ENCODE peak calls at places on chromosomes 5 and 9, in six cellular contexts. P, M, V, A, D and F are unnamed samples.

GRCh38 chr9:35736201-35736633 is 3.8 kb downstream of the CREB3 start:
- DNase-seq in P (peak), M (peak), V (peak), A (peak), D (peak), F (peak)

GRCh38 chr5:1323803-1324173 is 21.1 kb downstream of the CLPTM1L start:
- DNase-seq in P (no peak), M (no peak), V (no peak), A (no peak), D (no peak), F (no peak)

GRCh38 chr9:70367305-70367930 is 47.0 kb downstream of the KLF9 start:
- DNase-seq in P (no peak), M (no peak), V (no peak), A (no peak), D (no peak), F (no peak)

GRCh38 chr9:110908894-110909293 is 129.4 kb downstream of the LPAR1 start:
- DNase-seq in P (no peak), M (no peak), V (no peak), A (no peak), D (no peak), F (no peak)

GRCh38 chr5:44809215-44809955 is 638 bp downstream of the MRPS30 start:
- DNase-seq in P (peak), M (peak), V (peak), A (peak), D (no peak), F (peak)

GRCh38 chr5:125602184-125602583 is 821.0 kb upstream of the GRAMD2B start:
- DNase-seq in P (no peak), M (no peak), V (no peak), A (no peak), D (no peak), F (no peak)

GRCh38 chr5:64209353-64209752 is 43.7 kb downstream of the RNF180 start:
- DNase-seq in P (no peak), M (no peak), V (no peak), A (no peak), D (no peak), F (no peak)

GRCh38 chr5:109034276-109034675 is 286.6 kb downstream of the FER start:
- DNase-seq in P (no peak), M (no peak), V (no peak), A (no peak), D (no peak), F (no peak)

GRCh38 chr5:1727571-1727970 is 72.1 kb downstream of the MRPL36 start:
- DNase-seq in P (no peak), M (no peak), V (peak), A (no peak), D (peak), F (no peak)

GRCh38 chr5:76808142-76808691 is 10.6 kb upstream of the F2RL1 start:
- DNase-seq in P (no peak), M (no peak), V (no peak), A (no peak), D (peak), F (no peak)

GRCh38 chr9:124411514-124412227 is 3.6 kb downstream of the PSMB7 start:
- DNase-seq in P (no peak), M (no peak), V (no peak), A (no peak), D (no peak), F (no peak)

GRCh38 chr5:97043511-97043910 is 98.9 kb downstream of the LIX1 start:
- DNase-seq in P (no peak), M (no peak), V (no peak), A (no peak), D (no peak), F (no peak)

GRCh38 chr9:86639899-86640379 is 285.7 kb upstream of the TUT7 start:
- DNase-seq in P (no peak), M (no peak), V (no peak), A (no peak), D (no peak), F (peak)

GRCh38 chr5:132215329-132215728 is 12.3 kb downstream of the P4HA2 start:
- DNase-seq in P (no peak), M (no peak), V (peak), A (no peak), D (no peak), F (no peak)

GRCh38 chr5:31741496-31741895 is 102.6 kb downstream of the PDZD2 start:
- DNase-seq in P (no peak), M (no peak), V (no peak), A (no peak), D (no peak), F (no peak)

DNA sequence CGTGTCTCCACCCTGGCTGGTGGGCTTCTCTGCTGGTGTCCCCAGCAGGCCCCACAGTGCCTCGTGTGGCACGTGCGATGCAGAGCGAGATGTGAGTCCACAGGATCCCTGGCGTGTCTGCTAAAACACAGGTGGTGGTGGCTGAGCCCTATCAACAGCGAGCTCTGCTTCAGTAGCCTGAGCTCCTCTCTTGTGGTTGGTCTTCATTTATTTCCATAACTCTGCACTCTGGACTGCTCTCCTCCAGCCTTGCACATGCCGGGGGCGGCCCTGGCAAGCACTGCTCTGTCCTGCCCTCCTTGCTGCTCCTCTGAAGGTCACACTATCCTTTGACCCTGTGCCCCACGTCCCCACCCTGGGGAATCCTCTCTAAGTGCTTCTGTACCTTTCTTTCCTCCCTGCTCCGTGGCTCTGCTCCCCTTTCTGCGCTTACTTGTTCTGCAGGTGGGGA is 59.2 kb downstream of the NSUN2 start:
- DNase-seq in P (no peak), M (no peak), V (peak), A (no peak), D (no peak), F (no peak)
- TF ChIP-seq JUND in P (no peak), M (no peak), V (no peak), A (no peak), D (no peak), F (no peak)

DNA sequence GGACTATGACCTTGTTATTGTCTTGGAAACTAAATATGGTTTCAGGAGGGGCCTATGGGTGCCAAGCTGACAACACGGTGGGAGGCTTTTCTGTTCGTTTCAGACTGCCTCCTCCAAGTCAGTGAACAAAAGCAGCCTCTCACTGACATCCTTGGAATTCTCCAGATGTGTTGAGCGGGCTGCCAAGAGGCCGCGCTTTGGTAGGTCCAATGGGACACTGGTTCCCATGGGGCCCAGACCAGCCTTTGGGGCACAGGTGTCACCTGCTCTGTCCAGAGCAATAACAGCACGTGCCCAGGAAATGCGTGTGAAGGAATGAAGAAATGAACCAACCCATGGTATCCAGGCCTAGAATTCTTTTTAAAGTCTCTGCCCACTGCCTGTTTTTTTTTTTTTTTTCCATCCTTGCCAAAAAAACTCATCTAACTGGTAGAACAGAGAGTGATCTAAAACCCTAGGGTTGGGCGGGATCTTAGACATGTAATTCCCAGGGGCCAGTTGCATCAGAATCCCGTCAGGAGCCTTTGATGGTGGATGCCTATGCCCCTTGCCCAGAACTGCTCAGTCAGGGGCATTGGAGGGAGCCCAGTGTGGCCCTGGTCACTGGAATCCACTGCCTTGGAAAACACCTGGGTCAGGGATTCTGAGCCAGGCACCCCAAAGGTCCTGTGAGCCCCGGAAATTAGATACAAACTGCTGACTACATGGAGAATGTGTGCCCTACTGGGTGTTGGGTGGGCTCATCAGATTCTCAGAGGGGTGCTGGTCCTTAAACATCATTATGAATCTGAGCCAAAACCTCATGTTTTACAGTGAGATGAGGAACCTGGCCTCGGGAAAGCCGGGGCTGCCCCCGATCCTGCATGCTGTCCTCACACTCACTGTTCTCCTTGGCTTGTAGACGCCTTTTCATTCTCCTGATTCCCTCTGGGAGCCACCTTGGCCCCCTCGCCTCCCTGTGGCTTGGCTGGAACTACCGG is 60.1 kb downstream of the GTF3C4 start:
- DNase-seq in P (no peak), M (no peak), V (no peak), A (no peak), D (no peak), F (no peak)
- TF ChIP-seq JUND in P (no peak), M (no peak), V (no peak), A (no peak), D (no peak), F (no peak)

GRCh38 chr9:16813838-16814237 is 56.6 kb downstream of the BNC2 start:
- DNase-seq in P (no peak), M (no peak), V (no peak), A (no peak), D (no peak), F (no peak)
- TF ChIP-seq JUND in P (no peak), M (no peak), V (no peak), A (no peak), D (no peak), F (no peak)

GRCh38 chr5:123921193-123921592 is 409.2 kb downstream of the CSNK1G3 start:
- DNase-seq in P (no peak), M (no peak), V (no peak), A (no peak), D (no peak), F (no peak)

GRCh38 chr5:123914333-123914732 is 402.4 kb downstream of the CSNK1G3 start:
- DNase-seq in P (no peak), M (no peak), V (no peak), A (no peak), D (no peak), F (no peak)

DNA sequence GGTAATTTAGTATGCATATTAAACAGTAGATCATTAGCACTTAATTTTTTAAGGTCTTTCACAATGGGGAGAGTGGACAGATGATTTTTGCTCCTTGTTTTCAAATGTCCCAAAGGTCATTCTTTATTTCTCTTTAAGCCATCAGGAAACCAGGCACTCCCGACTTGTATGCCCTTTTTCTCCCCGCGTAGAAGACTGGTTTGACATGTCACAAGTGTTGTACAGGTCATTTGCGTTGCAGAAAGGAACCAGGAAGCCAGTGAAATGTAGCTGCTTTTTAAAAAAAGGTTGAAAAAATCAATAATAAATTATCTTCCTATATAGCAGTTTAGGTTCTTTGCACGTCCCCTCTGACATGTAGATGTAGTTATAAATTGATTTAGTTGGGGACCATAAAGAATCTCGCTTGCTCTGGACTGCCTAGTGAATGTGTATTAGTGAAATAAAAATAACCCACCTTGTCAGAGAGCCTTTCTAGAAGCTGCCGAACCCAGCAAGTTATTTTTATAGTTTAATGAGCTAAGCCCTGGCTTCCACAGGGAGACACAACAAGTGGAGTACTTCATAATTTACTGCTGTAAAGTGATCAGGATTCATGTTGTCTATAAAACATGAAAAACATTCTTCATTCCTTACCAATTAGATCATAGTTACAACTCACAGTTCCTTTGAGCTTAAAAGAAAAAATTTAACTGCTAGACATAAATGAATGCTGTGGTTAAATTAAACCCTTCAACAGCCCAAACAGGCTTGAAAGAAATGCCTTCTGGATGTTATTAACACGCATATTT is 404.5 kb downstream of the CSNK1G3 start:
- DNase-seq in P (no peak), M (no peak), V (no peak), A (peak), D (no peak), F (no peak)
- TF ChIP-seq JUND in P (no peak), M (no peak), V (peak), A (peak), D (no peak), F (no peak)